ENCODE peak calls at places on chromosome 6, in ten cellular contexts. F, W, Q, Z, K, A, Y, V, O and G are unnamed samples.

GRCh38 chr6:109073344-109074235 is 21.1 kb downstream of the SESN1 start:
- DNase-seq in F (no peak), W (no peak), Q (no peak), Z (no peak), K (no peak), A (peak), Y (no peak), V (no peak), O (peak), G (peak)

GRCh38 chr6:139367810-139368321 is 6.6 kb downstream of the CITED2 start:
- DNase-seq in F (no peak), W (no peak), Q (no peak), Z (no peak), K (no peak), A (no peak), Y (no peak), V (no peak), O (peak), G (peak)

GRCh38 chr6:154410619-154411044 is 54.0 kb upstream of the IPCEF1 start:
- DNase-seq in F (no peak), W (no peak), Q (no peak), Z (peak), K (peak), A (no peak), Y (no peak), V (no peak), O (peak), G (peak)

GRCh38 chr6:169227116-169227515 is 26.5 kb downstream of the THBS2 start:
- DNase-seq in F (peak), W (no peak), Q (no peak), Z (peak), K (no peak), A (no peak), Y (no peak), V (no peak), O (no peak), G (no peak)

GRCh38 chr6:110053395-110054240 is 75.5 kb downstream of the GPR6 start:
- DNase-seq in F (no peak), W (no peak), Q (no peak), Z (no peak), K (peak), A (no peak), Y (no peak), V (no peak), O (peak), G (peak)

GRCh38 chr6:77457720-77458349 is 5.5 kb downstream of the HTR1B start:
- DNase-seq in F (peak), W (peak), Q (peak), Z (peak), K (peak), A (peak), Y (no peak), V (no peak), O (peak), G (peak)

GRCh38 chr6:38404900-38405556 is 234.7 kb downstream of the BTBD9 start:
- DNase-seq in F (peak), W (no peak), Q (no peak), Z (no peak), K (no peak), A (no peak), Y (no peak), V (no peak), O (peak), G (no peak)

GRCh38 chr6:21804941-21805610 is 211.5 kb downstream of the SOX4 start:
- DNase-seq in F (no peak), W (no peak), Q (no peak), Z (no peak), K (no peak), A (no peak), Y (no peak), V (no peak), O (peak), G (peak)

GRCh38 chr6:124881898-124882579 is 80.2 kb upstream of the RNF217 start:
- DNase-seq in F (no peak), W (no peak), Q (peak), Z (no peak), K (no peak), A (no peak), Y (no peak), V (no peak), O (peak), G (peak)

GRCh38 chr6:100593522-100593921 is 128.8 kb upstream of the SIM1 start:
- DNase-seq in F (no peak), W (no peak), Q (no peak), Z (no peak), K (no peak), A (no peak), Y (no peak), V (no peak), O (no peak), G (no peak)

GRCh38 chr6:146861029-146861563 is 262.3 kb downstream of the ADGB start:
- DNase-seq in F (no peak), W (no peak), Q (no peak), Z (no peak), K (no peak), A (no peak), Y (no peak), V (no peak), O (no peak), G (no peak)

GRCh38 chr6:112503210-112503609 is 156.1 kb downstream of the RFPL4B start:
- DNase-seq in F (no peak), W (no peak), Q (peak), Z (no peak), K (no peak), A (no peak), Y (no peak), V (no peak), O (no peak), G (no peak)

GRCh38 chr6:29319931-29320330 is 18.4 kb downstream of the OR14J1 start:
- DNase-seq in F (no peak), W (no peak), Q (no peak), Z (no peak), K (no peak), A (no peak), Y (no peak), V (no peak), O (no peak), G (no peak)

GRCh38 chr6:3419624-3420272 is 37.1 kb downstream of the SLC22A23 start:
- DNase-seq in F (no peak), W (no peak), Q (no peak), Z (no peak), K (no peak), A (no peak), Y (no peak), V (no peak), O (peak), G (peak)

DNA sequence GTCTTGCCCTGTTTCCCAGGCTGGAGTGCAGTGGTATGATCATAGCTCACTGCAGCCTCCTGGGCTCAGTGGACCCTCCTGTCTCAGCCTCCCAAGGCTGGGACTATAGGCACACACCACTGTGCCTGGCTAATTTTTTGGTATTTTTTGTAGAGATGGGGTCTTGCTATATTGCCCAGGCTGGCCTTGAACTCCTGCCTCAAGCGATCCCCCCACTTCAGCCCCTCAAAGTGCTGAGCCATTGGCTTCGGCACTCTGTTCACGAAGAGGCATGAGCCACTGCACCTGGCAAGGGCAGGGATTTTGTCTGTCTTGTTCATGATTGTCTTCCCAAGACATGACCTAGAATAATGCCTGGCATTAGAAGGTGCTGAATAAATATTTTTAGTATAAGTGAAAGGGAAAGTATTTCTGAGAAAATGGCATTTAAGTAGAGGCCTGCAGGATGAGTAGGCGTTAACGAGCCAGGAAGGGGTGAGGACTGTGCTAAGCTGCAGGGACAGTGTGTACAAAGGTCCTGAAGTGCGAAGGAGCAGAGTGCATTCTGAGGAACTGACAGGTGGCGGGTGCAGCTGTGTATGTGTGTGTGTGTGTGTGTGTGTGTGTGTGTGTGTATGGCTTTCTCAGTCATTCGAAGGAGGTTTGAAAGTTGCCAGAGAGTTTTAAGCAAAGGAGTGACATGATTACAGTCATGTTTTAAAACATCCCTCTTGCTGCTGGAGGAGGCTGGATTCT is 43.0 kb downstream of the VEGFA start:
- DNase-seq in F (no peak), W (peak), Q (no peak), Z (no peak), K (no peak), A (peak), Y (peak), V (no peak), O (no peak), G (no peak)
- TF ChIP-seq CTCF in F (no peak), W (no peak), Q (no peak), Z (no peak), K (no peak), A (no peak), Y (no peak), V (no peak), O (no peak), G (no peak)

DNA sequence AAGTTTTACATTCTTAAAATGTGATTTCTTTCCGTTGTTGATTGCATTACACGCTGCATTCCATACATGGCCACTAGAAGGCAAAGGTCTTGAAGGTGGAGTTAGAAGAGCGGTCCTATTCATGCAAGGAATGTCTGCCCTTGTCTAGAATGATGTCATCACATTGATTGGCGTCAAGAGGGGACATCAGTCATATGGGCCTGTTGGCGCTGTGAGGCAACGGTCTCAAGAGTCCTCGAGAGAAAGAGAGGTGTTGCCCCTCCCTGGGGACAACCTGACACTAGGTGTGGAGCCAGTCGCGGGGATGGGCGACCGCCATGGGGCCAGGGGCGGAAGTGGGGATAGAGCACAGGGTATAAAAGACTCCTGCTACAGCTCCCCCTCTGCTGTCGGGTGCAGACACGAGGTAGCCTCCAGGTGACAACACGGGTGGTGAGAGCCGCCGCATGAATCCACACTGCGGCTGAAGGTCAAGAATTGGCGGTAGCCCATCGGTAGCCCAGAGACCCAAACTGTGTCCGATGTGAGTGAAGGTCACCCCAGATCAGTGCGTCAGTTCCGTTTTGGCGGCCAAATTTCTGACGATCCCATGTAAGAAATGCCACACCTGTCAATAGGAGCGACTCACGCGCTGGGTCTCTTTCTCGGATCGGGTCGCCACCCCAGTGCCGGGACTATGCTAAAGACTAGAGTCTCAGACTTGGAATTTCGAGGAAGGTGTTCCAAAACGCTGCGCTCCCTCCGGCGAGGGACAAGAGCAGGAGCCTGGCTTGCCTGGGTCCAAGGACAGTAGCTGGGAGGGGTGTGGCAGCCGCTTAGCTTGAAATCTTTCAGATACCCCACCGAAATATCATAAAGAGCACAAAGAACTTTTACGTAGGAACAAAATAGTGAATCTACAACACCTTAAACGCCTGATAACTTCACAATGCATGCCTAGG is 93.2 kb upstream of the ZNF184 start:
- DNase-seq in F (no peak), W (no peak), Q (no peak), Z (no peak), K (no peak), A (no peak), Y (no peak), V (no peak), O (no peak), G (no peak)
- TF ChIP-seq CTCF in F (no peak), W (no peak), Q (peak), Z (no peak), K (peak), A (no peak), Y (no peak), V (no peak), O (no peak), G (no peak)

DNA sequence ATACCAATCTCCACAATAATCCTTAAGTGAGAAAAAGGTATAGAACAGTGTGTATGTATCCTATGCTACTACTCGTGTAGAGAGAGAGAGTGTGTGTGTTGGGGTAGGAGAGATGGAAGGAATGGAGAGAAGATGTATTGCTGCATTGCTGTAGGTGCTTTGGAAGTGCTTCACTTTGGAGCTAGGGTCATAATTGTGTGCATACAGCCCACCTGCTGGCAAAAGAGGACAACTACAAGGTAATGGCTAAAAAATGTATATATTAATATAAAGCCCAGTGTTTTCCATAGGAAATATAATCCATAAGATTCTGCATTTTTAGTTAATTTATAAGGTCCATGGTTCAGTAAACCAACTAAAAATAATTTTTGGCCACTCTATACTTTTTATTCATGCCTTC is 36.1 kb downstream of the SERAC1 start:
- DNase-seq in F (no peak), W (no peak), Q (no peak), Z (no peak), K (no peak), A (no peak), Y (no peak), V (no peak), O (peak), G (peak)
- TF ChIP-seq CTCF in F (peak), W (no peak), Q (peak), Z (no peak), K (peak), A (no peak), Y (peak), V (peak), O (peak), G (peak)

GRCh38 chr6:49145280-49145679 is 317.8 kb downstream of the MMUT start:
- DNase-seq in F (no peak), W (no peak), Q (no peak), Z (no peak), K (no peak), A (no peak), Y (no peak), V (no peak), O (no peak), G (no peak)

DNA sequence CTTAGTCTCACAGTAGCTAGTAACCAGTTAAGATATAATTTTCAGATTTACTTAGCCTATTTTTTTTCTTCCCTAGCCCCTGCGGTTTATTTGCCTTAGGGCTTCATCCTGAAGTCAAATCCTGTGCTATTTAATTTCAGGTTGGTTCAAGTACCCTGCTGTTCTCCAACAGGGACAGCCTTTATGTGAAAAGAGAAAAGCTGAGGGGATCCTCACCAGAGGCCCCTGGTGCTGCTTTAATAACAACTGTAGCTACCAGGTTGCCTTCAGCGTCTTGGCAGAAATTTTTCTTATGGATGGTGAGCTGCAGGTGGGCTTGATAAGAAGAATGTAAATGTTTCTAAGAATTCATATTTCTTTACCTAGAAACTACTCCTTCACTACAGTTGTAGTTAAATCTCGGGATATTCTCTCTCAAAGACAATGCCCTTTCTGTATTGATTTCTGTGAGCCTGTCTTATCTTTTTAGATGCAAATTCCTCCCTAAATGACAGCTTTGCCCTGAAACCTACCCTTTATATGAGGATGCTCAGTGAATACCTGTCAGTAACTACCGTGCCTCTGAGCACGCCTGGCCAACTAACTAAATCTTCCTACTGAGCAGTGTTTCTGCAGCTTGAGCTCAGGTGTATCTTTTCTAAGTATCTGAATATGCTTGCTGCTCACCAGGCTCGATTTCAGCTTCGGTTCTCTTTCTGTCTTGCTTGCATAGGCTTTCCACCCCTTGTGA is 320.5 kb downstream of the MMUT start:
- DNase-seq in F (no peak), W (no peak), Q (no peak), Z (no peak), K (no peak), A (no peak), Y (no peak), V (no peak), O (no peak), G (no peak)
- TF ChIP-seq CTCF in F (no peak), W (no peak), Q (no peak), Z (no peak), K (no peak), A (no peak), Y (no peak), V (no peak), O (no peak), G (no peak)

GRCh38 chr6:152508477-152508876 is 128.7 kb downstream of the SYNE1 start:
- DNase-seq in F (no peak), W (no peak), Q (no peak), Z (no peak), K (no peak), A (no peak), Y (no peak), V (no peak), O (no peak), G (no peak)
- TF ChIP-seq CTCF in F (no peak), W (no peak), Q (no peak), Z (no peak), K (no peak), A (no peak), Y (no peak), V (no peak), O (no peak), G (no peak)

GRCh38 chr6:49570474-49571079 is 20.1 kb downstream of the C6orf141 start:
- DNase-seq in F (no peak), W (no peak), Q (no peak), Z (no peak), K (no peak), A (no peak), Y (no peak), V (no peak), O (peak), G (no peak)
- TF ChIP-seq CTCF in F (peak), W (no peak), Q (no peak), Z (no peak), K (peak), A (no peak), Y (peak), V (no peak), O (peak), G (no peak)

DNA sequence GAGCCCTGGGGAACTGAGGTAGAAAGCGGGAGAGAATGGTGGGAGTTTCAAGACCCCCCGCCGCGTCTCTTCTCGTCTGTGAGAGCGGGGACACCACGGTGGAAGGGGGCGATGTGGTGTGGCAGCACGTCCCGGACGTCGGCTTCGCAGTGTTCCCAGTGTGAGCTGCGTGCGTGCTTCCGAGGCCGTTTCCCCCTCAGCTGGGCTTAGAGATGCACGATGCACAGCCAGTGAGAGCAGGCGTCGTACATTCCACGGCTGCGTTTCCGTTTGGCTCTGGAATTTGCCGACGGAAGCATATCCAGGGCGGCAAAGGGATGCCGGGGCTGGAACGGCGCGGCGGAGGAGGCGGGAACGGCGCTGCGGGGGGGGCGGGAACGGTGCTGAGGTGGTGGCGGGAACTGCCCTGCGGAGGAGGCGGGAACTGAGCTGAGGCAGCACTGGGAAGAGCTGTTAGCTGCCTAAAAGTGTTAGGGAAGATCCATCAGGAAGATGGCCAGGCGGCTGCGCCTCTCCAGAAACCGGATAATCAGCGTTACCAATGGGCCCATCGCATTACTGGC is 37.7 kb downstream of the KIF25 start:
- DNase-seq in F (peak), W (peak), Q (no peak), Z (peak), K (no peak), A (peak), Y (peak), V (no peak), O (peak), G (peak)
- TF ChIP-seq CTCF in F (no peak), W (no peak), Q (no peak), Z (no peak), K (no peak), A (no peak), Y (no peak), V (no peak), O (no peak), G (no peak)

DNA sequence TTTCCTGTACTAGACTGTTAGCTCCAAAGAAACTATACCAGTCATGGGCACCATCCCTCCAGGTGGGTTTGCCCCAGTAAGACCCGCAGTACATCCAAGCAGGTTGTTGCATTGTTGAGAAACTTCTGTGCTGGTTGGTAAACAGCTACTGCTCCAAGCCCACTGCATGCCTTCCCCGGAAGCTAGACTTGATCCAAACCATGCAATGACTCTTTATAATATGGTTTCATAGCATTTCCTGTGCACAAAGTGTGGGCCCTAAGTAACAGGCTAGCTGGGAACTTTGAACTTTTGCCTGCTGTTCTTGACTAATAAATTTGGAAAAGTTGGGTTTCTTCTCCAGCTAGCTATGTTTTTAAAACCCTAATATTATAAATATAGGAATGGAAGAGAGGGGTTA is 51.9 kb downstream of the GFOD1 start:
- DNase-seq in F (no peak), W (no peak), Q (no peak), Z (no peak), K (no peak), A (no peak), Y (no peak), V (no peak), O (no peak), G (no peak)
- TF ChIP-seq CTCF in F (no peak), W (no peak), Q (no peak), Z (no peak), K (no peak), A (no peak), Y (no peak), V (no peak), O (no peak), G (no peak)